ENCODE peak calls at places on chromosomes 3 and 15, in six cellular contexts. M, A, U, J, N and Z are unnamed samples.

GRCh38 chr3:176867681-176868663 is 329.3 kb downstream of the TBL1XR1 start:
- DNase-seq in M (no peak), A (no peak), U (peak), J (no peak), N (no peak), Z (no peak)

GRCh38 chr15:40050788-40051615 is 12.0 kb upstream of the SRP14 start:
- DNase-seq in M (no peak), A (no peak), U (peak), J (no peak), N (peak), Z (no peak)

GRCh38 chr15:38828031-38828532 is 263.5 kb upstream of the RASGRP1 start:
- DNase-seq in M (peak), A (peak), U (peak), J (no peak), N (no peak), Z (no peak)

GRCh38 chr15:92845109-92845508 is 55.0 kb upstream of the CHD2 start:
- DNase-seq in M (peak), A (peak), U (peak), J (peak), N (no peak), Z (peak)

GRCh38 chr3:127070776-127071175 is 87.9 kb downstream of the PLXNA1 start:
- DNase-seq in M (no peak), A (no peak), U (no peak), J (no peak), N (no peak), Z (no peak)

GRCh38 chr3:168165390-168166269 is 69.9 kb upstream of the GOLIM4 start:
- DNase-seq in M (peak), A (peak), U (peak), J (peak), N (peak), Z (peak)

GRCh38 chr3:67490658-67491057 is 163.8 kb downstream of the SUCLG2 start:
- DNase-seq in M (no peak), A (no peak), U (no peak), J (no peak), N (no peak), Z (no peak)

GRCh38 chr3:52494446-52494845 is 692 bp upstream of the STAB1 start:
- DNase-seq in M (no peak), A (no peak), U (no peak), J (no peak), N (no peak), Z (no peak)

GRCh38 chr3:31166249-31166885 is 271.9 kb upstream of the GADL1 start:
- DNase-seq in M (peak), A (peak), U (peak), J (peak), N (no peak), Z (no peak)

GRCh38 chr15:41620536-41621199 is 39.5 kb upstream of the MGA start:
- DNase-seq in M (no peak), A (no peak), U (no peak), J (no peak), N (no peak), Z (no peak)

GRCh38 chr3:79560698-79561097 is 207.1 kb downstream of the ROBO1 start:
- DNase-seq in M (no peak), A (no peak), U (no peak), J (no peak), N (no peak), Z (no peak)

GRCh38 chr3:169264711-169265110 is 398.8 kb downstream of the MECOM start:
- DNase-seq in M (peak), A (peak), U (peak), J (no peak), N (no peak), Z (no peak)

GRCh38 chr15:62482715-62483429 is 317.8 kb upstream of the C2CD4B start:
- DNase-seq in M (no peak), A (no peak), U (peak), J (peak), N (peak), Z (peak)

GRCh38 chr15:54884312-54884711 is 312.4 kb downstream of the RSL24D1 start:
- DNase-seq in M (no peak), A (no peak), U (no peak), J (no peak), N (no peak), Z (no peak)

GRCh38 chr3:2802429-2802828 is 307.7 kb downstream of the IL5RA start:
- DNase-seq in M (no peak), A (no peak), U (no peak), J (no peak), N (no peak), Z (no peak)